ENCODE peak calls at places on chromosomes 2 and 18, in four cellular contexts. A, D, T and F are unnamed samples.

GRCh38 chr2:160353166-160353565 is 140.4 kb downstream of the RBMS1 start:
- DNase-seq in A (no peak), D (no peak), T (no peak), F (no peak)

GRCh38 chr2:15668611-15669305 is 77.1 kb downstream of the DDX1 start:
- DNase-seq in A (no peak), D (no peak), T (peak; percentile 33), F (peak; percentile 54)

GRCh38 chr2:176432439-176432838 is 163.2 kb downstream of the MTX2 start:
- DNase-seq in A (no peak), D (no peak), T (peak; percentile 28), F (peak; percentile 30)

GRCh38 chr18:75478996-75479870 is 51.7 kb upstream of the SMIM21 start:
- DNase-seq in A (peak; percentile 48), D (peak; percentile 32), T (peak; percentile 59), F (peak; percentile 57)

GRCh38 chr18:12394428-12394827 is 13.3 kb upstream of the PRELID3A start:
- DNase-seq in A (peak; percentile 44), D (no peak), T (no peak), F (peak; percentile 29)

GRCh38 chr2:240401781-240402551 is 33.5 kb upstream of the GPC1 start:
- DNase-seq in A (no peak), D (no peak), T (no peak), F (no peak)

GRCh38 chr2:99880148-99880983 is 262.0 kb downstream of the AFF3 start:
- DNase-seq in A (no peak), D (no peak), T (peak; percentile 98), F (peak; percentile 96)

GRCh38 chr2:165794520-165794882 is 454 bp upstream of the GALNT3 start:
- DNase-seq in A (peak; percentile 86), D (peak; percentile 14), T (peak; percentile 45), F (peak; percentile 72)

DNA sequence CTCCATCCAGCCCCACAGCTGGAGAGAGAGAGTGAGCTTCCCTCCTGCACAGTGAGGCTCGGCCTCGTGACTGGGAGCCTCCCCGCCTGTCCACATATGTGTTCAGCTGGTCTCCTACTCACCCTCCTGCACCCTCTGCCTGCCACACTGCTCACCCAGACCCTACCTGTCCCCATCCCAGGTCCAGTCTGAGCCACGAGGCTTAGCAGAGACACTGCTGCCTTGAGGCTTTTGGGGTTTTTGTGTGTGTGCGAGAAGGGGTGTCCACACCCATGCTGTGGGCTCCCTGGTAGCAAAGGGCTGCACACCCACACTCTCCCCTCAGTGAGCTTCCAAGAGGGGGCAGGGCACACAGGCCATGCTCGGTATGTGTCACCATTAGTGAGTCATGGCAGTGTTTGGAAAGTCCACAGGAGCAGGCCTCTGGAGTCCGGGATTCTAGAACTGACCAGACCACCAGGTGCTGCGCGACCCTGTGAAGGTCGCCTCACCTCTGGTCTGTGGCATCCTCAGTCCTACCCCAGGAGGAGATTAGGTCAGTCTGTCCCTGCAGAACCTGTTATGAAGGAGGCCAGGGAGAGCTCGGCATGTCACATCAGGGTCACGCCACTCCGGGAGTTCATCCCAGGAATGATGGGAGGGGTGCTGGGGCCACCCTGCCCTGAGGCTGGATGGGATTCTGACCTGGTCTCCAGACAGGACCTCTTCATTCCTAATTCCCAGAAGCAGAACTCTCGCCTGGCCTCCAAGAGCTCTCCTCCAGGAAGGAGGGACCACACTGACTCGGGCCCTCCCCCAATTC is 39.9 kb upstream of the SMAD7 start:
- DNase-seq in A (peak; percentile 53), D (no peak), T (peak; percentile 75), F (peak; percentile 88)
- H2BK120ac ChIP-seq in A (no peak overlapping the region), D (no peak overlapping the region), T (peak overlapping the region; percentile 75), F (no peak overlapping the region)

GRCh38 chr2:71451695-71452094 is 1.7 kb upstream of the DYSF start:
- DNase-seq in A (no peak), D (no peak), T (no peak), F (peak; percentile 61)
- H3K4me1 ChIP-seq in A (peaks cover 20% of the 10 kb centered on the region), D (peaks cover 18% of the 10 kb centered on the region), T (peaks cover 2% of the 10 kb centered on the region), F (peaks cover 28% of the 10 kb centered on the region)

GRCh38 chr2:20496477-20496876 is 49.6 kb downstream of the RHOB start:
- DNase-seq in A (no peak), D (no peak), T (no peak), F (no peak)

GRCh38 chr2:20494246-20494645 is 47.4 kb downstream of the RHOB start:
- DNase-seq in A (no peak), D (no peak), T (peak; percentile 82), F (peak; percentile 70)

GRCh38 chr2:20496069-20496468 is 49.2 kb downstream of the RHOB start:
- DNase-seq in A (no peak), D (no peak), T (peak; percentile 68), F (peak; percentile 78)

GRCh38 chr2:20499387-20499786 is 52.5 kb downstream of the RHOB start:
- DNase-seq in A (no peak), D (no peak), T (no peak), F (no peak)

GRCh38 chr2:20496942-20497341 is 50.1 kb downstream of the RHOB start:
- DNase-seq in A (no peak), D (no peak), T (no peak), F (no peak)
- H4K8ac ChIP-seq in A (no peak overlapping the region), D (no peak overlapping the region), T (no peak overlapping the region), F (no peak overlapping the region)

DNA sequence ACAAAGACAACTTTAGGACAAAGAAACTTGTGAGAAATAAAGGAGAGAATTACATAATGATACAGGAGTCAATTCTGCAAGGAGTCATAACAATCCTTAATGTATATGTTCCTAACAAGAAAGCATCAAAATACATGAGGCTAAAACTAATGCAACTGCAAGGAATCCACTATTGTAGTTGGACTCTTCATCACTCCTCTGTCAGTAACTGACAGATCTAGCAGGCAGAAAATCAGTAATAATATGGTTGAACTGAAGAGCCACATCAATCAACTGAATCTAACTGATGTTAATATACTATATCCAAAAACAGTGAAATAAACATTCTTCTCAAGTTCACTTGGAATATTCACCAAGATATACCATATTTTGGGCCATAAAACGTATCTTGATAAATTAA is 1806.4 kb upstream of the CELF4 start:
- DNase-seq in A (no peak), D (no peak), T (no peak), F (no peak)
- H2BK120ac ChIP-seq in A (no peak overlapping the region), D (no peak overlapping the region), T (no peak overlapping the region), F (no peak overlapping the region)

GRCh38 chr2:109257653-109258052 is 128.6 kb downstream of the SH3RF3 start:
- DNase-seq in A (no peak), D (no peak), T (peak; percentile 70), F (peak; percentile 88)
- H3K4me1 ChIP-seq in A (no peaks in the 10 kb centered on the region), D (no peaks in the 10 kb centered on the region), T (peaks cover 21% of the 10 kb centered on the region), F (peaks cover 13% of the 10 kb centered on the region)

DNA sequence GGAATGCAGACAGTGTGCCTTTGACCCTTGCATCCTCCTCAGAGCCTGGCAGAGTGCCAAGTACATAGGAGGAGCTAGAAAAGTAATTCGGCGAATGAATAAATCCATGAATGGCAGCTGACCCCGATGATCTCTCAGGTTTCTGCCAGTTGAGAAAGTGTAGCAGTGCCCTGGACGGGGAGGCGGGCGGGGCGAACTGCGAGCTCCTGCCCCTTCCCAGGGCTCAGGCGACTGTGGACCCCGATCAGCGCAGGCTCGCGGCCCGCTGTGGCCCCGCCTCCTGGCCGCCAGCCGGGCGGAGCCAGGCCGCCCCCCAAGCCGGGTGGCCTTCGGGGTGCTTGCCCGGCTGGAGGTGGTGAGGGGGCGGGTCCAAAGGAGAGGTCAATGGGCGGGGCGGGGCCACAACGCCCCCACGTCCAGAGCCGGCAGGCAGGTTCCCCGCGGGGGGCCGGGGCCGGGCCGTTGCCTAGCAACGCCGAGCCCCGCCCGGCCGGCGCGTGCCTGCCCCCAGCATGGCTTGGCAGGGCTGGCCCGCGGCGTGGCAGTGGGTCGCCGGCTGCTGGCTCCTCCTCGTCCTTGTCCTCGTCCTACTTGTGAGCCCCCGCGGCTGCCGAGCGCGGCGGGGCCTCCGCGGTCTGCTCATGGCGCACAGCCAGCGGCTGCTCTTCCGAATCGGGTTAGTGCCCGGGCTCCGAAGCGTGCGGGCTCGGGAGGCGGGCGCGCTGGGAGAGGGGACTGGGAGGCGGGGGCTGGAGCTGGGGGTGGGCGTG is 30.6 kb upstream of the TMBIM1 start:
- DNase-seq in A (peak; percentile 92), D (peak; percentile 96), T (peak; percentile 54), F (peak; percentile 95)
- H4K8ac ChIP-seq in A (no peak overlapping the region), D (no peak overlapping the region), T (peak overlapping the region; percentile 66), F (peak overlapping the region; percentile 84)

DNA sequence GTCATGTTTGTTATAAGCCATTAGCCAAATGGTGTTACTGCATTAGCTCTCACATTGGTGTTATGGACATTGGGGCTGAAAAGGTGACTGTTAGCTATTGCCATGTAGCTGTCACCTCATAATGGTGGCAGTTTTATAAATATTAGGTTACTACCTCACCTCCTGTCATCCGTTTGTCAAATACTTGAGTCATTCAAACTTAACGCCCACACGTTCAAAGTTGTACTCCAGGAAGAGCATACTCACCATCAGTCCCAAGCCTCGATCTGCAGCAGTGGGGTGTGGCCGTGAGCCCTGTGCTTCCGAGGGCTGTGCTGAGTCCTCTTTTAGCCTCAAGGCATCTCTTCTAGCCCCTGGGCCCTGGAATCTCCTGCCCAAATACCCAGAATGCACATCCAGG is 87.3 kb downstream of the PDK1 start:
- DNase-seq in A (no peak), D (no peak), T (peak; percentile 93), F (no peak)
- H2BK120ac ChIP-seq in A (no peak overlapping the region), D (no peak overlapping the region), T (peak overlapping the region; percentile 99), F (no peak overlapping the region)

GRCh38 chr2:215670396-215670795 is 234.5 kb upstream of the FN1 start:
- DNase-seq in A (peak; percentile 45), D (no peak), T (no peak), F (no peak)

GRCh38 chr2:215672406-215672805 is 236.5 kb upstream of the FN1 start:
- DNase-seq in A (no peak), D (no peak), T (no peak), F (no peak)

GRCh38 chr2:215668329-215668728 is 232.5 kb upstream of the FN1 start:
- DNase-seq in A (no peak), D (no peak), T (no peak), F (no peak)

GRCh38 chr2:215671244-215671643 is 235.4 kb upstream of the FN1 start:
- DNase-seq in A (no peak), D (no peak), T (no peak), F (no peak)

DNA sequence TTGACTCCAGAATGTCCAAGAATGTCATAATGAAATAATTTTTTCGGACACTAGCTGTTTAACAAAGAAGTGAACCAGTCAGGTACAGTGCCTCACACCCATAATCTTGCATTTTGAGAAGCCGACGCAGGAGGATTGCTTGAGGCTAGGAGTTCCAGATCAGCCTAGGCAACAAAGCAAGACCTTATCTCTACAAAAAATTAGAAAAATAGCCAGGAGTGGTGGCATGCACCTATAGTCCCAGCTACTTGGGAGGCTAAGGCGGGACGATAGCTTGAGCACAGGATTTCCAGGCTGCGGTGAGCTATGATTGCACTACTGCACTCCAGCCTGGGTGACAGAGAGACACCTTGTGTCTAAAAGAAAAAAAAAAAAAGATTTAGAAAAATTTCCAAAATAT is 235.8 kb upstream of the FN1 start:
- DNase-seq in A (no peak), D (no peak), T (no peak), F (no peak)
- H3K4me1 ChIP-seq in A (peaks cover 4% of the 10 kb centered on the region), D (no peaks in the 10 kb centered on the region), T (no peaks in the 10 kb centered on the region), F (no peaks in the 10 kb centered on the region)

GRCh38 chr18:78979682-78980278 is at the start of gene SALL3:
- DNase-seq in A (peak; percentile 87), D (no peak), T (no peak), F (no peak)
- H4K8ac ChIP-seq in A (no peak within 1 kb of the TSS), D (no peak within 1 kb of the TSS), T (no peak within 1 kb of the TSS), F (no peak within 1 kb of the TSS)